ENCODE peak calls at places on chromosomes 4 and X, in eight cellular contexts. E, D, F, V, Q, R, M and I are unnamed samples.

GRCh38 chr4:17335371-17335770 is 176.5 kb downstream of the QDPR start:
- DNase-seq in E (no peak), D (no peak), F (no peak), V (no peak), Q (no peak), R (no peak), M (no peak), I (no peak)

GRCh38 chr4:95764961-95765360 is 74.9 kb upstream of the PDHA2 start:
- DNase-seq in E (no peak), D (no peak), F (no peak), V (peak; percentile 19), Q (no peak), R (no peak), M (no peak), I (peak; percentile 61)

GRCh38 chrX:123185714-123186113 is 1.6 kb downstream of the GRIA3 start:
- DNase-seq in E (no peak), D (no peak), F (no peak), V (no peak), Q (no peak), R (no peak), M (no peak), I (no peak)

GRCh38 chrX:70029790-70030189 is 19.9 kb downstream of the AWAT2 start:
- DNase-seq in E (no peak), D (no peak), F (no peak), V (no peak), Q (no peak), R (no peak), M (no peak), I (no peak)

GRCh38 chrX:78725257-78725656 is 22.3 kb upstream of the LPAR4 start:
- DNase-seq in E (no peak), D (no peak), F (no peak), V (no peak), Q (no peak), R (no peak), M (no peak), I (no peak)

GRCh38 chr4:188015025-188015778 is 19.6 kb downstream of the ZFP42 start:
- DNase-seq in E (no peak), D (no peak), F (peak; percentile 33), V (peak; percentile 73), Q (no peak), R (no peak), M (peak; percentile 80), I (no peak)

GRCh38 chrX:149185087-149185486 is 320.0 kb downstream of the IDS start:
- DNase-seq in E (no peak), D (no peak), F (no peak), V (peak; percentile 1), Q (no peak), R (no peak), M (no peak), I (peak; percentile 32)

GRCh38 chr4:126583509-126583908 is 1049.2 kb upstream of the INTU start:
- DNase-seq in E (no peak), D (no peak), F (peak; percentile 20), V (peak; percentile 20), Q (no peak), R (no peak), M (peak; percentile 82), I (peak; percentile 43)

GRCh38 chr4:138734746-138735145 is 280.8 kb upstream of the NOCT start:
- DNase-seq in E (no peak), D (no peak), F (no peak), V (no peak), Q (no peak), R (no peak), M (no peak), I (peak; percentile 76)

GRCh38 chr4:105182211-105182610 is 35.5 kb downstream of the TET2 start:
- DNase-seq in E (no peak), D (no peak), F (no peak), V (peak; percentile 59), Q (no peak), R (no peak), M (no peak), I (peak; percentile 86)

GRCh38 chrX:53047228-53047627 is 1.4 kb upstream of the GPR173 start:
- DNase-seq in E (no peak), D (no peak), F (peak; percentile 34), V (no peak), Q (no peak), R (no peak), M (peak; percentile 46), I (no peak)

GRCh38 chr4:89737888-89738287 is 99.1 kb downstream of the SNCA start:
- DNase-seq in E (no peak), D (no peak), F (peak; percentile 24), V (peak; percentile 58), Q (no peak), R (no peak), M (no peak), I (peak; percentile 21)

GRCh38 chrX:130108647-130109428 is 1.5 kb downstream of the ELF4 start:
- DNase-seq in E (peak; percentile 72), D (no peak), F (peak; percentile 44), V (peak; percentile 45), Q (no peak), R (no peak), M (peak; percentile 63), I (peak; percentile 42)

GRCh38 chr4:182555997-182556418 is 312.8 kb downstream of the TENM3 start:
- DNase-seq in E (no peak), D (no peak), F (no peak), V (peak; percentile 65), Q (no peak), R (no peak), M (peak; percentile 66), I (peak; percentile 50)

GRCh38 chr4:39834269-39834668 is 136.3 kb downstream of the UBE2K start:
- DNase-seq in E (no peak), D (no peak), F (no peak), V (no peak), Q (no peak), R (no peak), M (no peak), I (no peak)

GRCh38 chr4:158729716-158730559 is 6.7 kb upstream of the PPID start:
- DNase-seq in E (no peak), D (no peak), F (peak; percentile 74), V (peak; percentile 45), Q (peak; percentile 68), R (peak; percentile 68), M (peak; percentile 84), I (peak; percentile 66)

GRCh38 chr4:159027535-159027934 is 75.3 kb upstream of the RAPGEF2 start:
- DNase-seq in E (no peak), D (no peak), F (no peak), V (no peak), Q (no peak), R (no peak), M (no peak), I (peak; percentile 33)

GRCh38 chrX:134558133-134558532 is 98.2 kb downstream of the HPRT1 start:
- DNase-seq in E (no peak), D (no peak), F (no peak), V (no peak), Q (no peak), R (no peak), M (no peak), I (no peak)
- H3K27me3 ChIP-seq in E (no peaks in the 10 kb centered on the region), D (peaks cover 13% of the 10 kb centered on the region), F (no peaks in the 10 kb centered on the region), V (no peaks in the 10 kb centered on the region), Q (no peaks in the 10 kb centered on the region), R (no peaks in the 10 kb centered on the region), M (no peaks in the 10 kb centered on the region), I (no peaks in the 10 kb centered on the region)

GRCh38 chr4:15194520-15194919 is 192.2 kb downstream of the CPEB2 start:
- DNase-seq in E (no peak), D (no peak), F (no peak), V (no peak), Q (no peak), R (no peak), M (no peak), I (no peak)

GRCh38 chr4:15202481-15202880 is 200.2 kb downstream of the CPEB2 start:
- DNase-seq in E (no peak), D (no peak), F (no peak), V (peak; percentile 17), Q (no peak), R (no peak), M (no peak), I (no peak)

GRCh38 chr4:15198070-15198727 is 195.9 kb downstream of the CPEB2 start:
- DNase-seq in E (no peak), D (no peak), F (no peak), V (no peak), Q (no peak), R (no peak), M (peak; percentile 65), I (no peak)

GRCh38 chr4:15201782-15202181 is 199.5 kb downstream of the CPEB2 start:
- DNase-seq in E (no peak), D (no peak), F (no peak), V (no peak), Q (no peak), R (no peak), M (no peak), I (no peak)

DNA sequence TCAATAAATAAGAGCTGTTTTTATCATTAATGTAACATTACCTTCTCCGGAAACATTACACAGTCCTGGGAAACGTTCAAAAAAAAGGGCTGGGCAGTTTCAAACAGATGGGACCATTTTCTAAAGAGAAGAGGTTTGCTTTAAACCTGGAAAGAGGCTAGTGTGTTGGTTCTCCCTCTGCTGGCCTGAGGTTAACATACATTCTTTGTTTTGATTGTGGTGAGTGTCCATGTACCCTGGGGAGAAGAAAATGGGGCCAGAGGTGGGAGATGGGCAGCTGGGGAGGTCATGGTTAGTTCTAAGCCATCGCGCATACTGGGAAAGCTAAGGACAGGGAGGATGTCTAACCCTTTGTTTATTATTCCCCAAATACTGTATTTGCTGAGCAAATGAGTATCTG is 194.7 kb downstream of the CPEB2 start:
- DNase-seq in E (no peak), D (no peak), F (peak; percentile 31), V (peak; percentile 28), Q (no peak), R (no peak), M (peak; percentile 75), I (peak; percentile 27)
- TF ChIP-seq CTCF in E (peak; percentile 6), D (no peak), F (peak; percentile 55), V (peak; percentile 45), Q (peak; percentile 50), R (no peak), M (peak; percentile 77), I (peak; percentile 37)

GRCh38 chr4:184419976-184420375 is 54.4 kb downstream of the IRF2 start:
- DNase-seq in E (no peak), D (no peak), F (no peak), V (no peak), Q (no peak), R (no peak), M (no peak), I (no peak)
- H3K36me3 ChIP-seq in E (peaks cover 53% of the 10 kb centered on the region), D (peaks cover 56% of the 10 kb centered on the region), F (no peaks in the 10 kb centered on the region), V (no peaks in the 10 kb centered on the region), Q (peaks cover 56% of the 10 kb centered on the region), R (peaks cover 49% of the 10 kb centered on the region), M (peaks cover 45% of the 10 kb centered on the region), I (peaks cover 1% of the 10 kb centered on the region)

GRCh38 chr4:175635513-175635912 is 176.6 kb downstream of the GPM6A start:
- DNase-seq in E (no peak), D (no peak), F (peak; percentile 78), V (no peak), Q (no peak), R (no peak), M (no peak), I (no peak)

GRCh38 chr4:175633310-175633709 is 178.8 kb downstream of the GPM6A start:
- DNase-seq in E (no peak), D (no peak), F (peak; percentile 88), V (no peak), Q (no peak), R (no peak), M (no peak), I (no peak)

GRCh38 chr4:175639346-175639745 is 172.7 kb downstream of the GPM6A start:
- DNase-seq in E (no peak), D (no peak), F (peak; percentile 31), V (no peak), Q (no peak), R (no peak), M (no peak), I (no peak)

GRCh38 chr4:175641053-175641452 is 171.0 kb downstream of the GPM6A start:
- DNase-seq in E (no peak), D (no peak), F (peak; percentile 36), V (no peak), Q (no peak), R (no peak), M (no peak), I (no peak)

GRCh38 chr4:175637762-175638161 is 174.3 kb downstream of the GPM6A start:
- DNase-seq in E (no peak), D (no peak), F (no peak), V (no peak), Q (no peak), R (no peak), M (no peak), I (no peak)
- H3K27me3 ChIP-seq in E (no peaks in the 10 kb centered on the region), D (no peaks in the 10 kb centered on the region), F (no peaks in the 10 kb centered on the region), V (no peaks in the 10 kb centered on the region), Q (no peaks in the 10 kb centered on the region), R (no peaks in the 10 kb centered on the region), M (no peaks in the 10 kb centered on the region), I (no peaks in the 10 kb centered on the region)